ENCODE peak calls at places on chromosome 6, in nine cellular contexts. Y is NB4, D is spleen, M is adrenal gland, J is tibial nerve, T is transverse colon, P is uterus, K is IMR-90, Z is breast epithelium. F is an unnamed sample.

GRCh38 chr6:125191916-125192609 is 38.5 kb downstream of the TPD52L1 start:
- DNase-seq in Y (peak; percentile 77), D (no peak), M (peak; percentile 68), J (peak; percentile 34), T (peak; percentile 69), P (peak; percentile 27), K (peak; percentile 88), Z (peak; percentile 56), F (no peak)

GRCh38 chr6:89430563-89430962 is 2.4 kb upstream of the ANKRD6 start:
- DNase-seq in Y (no peak), D (no peak), M (no peak), J (no peak), T (no peak), P (no peak), K (no peak), Z (no peak), F (no peak)

GRCh38 chr6:100461273-100461919 is 3.3 kb downstream of the SIM1 start:
- DNase-seq in Y (peak; percentile 53), D (no peak), M (no peak), J (no peak), T (no peak), P (no peak), K (no peak), Z (no peak), F (no peak)

GRCh38 chr6:99434702-99435530 is 9.8 kb upstream of the PNISR start:
- DNase-seq in Y (peak; percentile 39), D (no peak), M (no peak), J (no peak), T (no peak), P (no peak), K (peak; percentile 44), Z (no peak), F (no peak)

GRCh38 chr6:137161975-137162374 is 11.5 kb downstream of the IL22RA2 start:
- DNase-seq in Y (no peak), D (no peak), M (no peak), J (no peak), T (no peak), P (no peak), K (no peak), Z (no peak), F (no peak)

GRCh38 chr6:18978330-18979128 is 591.4 kb downstream of the RNF144B start:
- DNase-seq in Y (no peak), D (no peak), M (no peak), J (no peak), T (no peak), P (no peak), K (no peak), Z (no peak), F (no peak)

GRCh38 chr6:38580030-38580429 is 59.7 kb downstream of the BTBD9 start:
- DNase-seq in Y (no peak), D (no peak), M (no peak), J (no peak), T (no peak), P (no peak), K (no peak), Z (no peak), F (no peak)

GRCh38 chr6:150417899-150418824 is 49.4 kb downstream of the IYD start:
- DNase-seq in Y (peak; percentile 67), D (no peak), M (no peak), J (peak; percentile 59), T (peak; percentile 27), P (no peak), K (peak; percentile 84), Z (no peak), F (no peak)

GRCh38 chr6:73969982-73970960 is 274.3 kb downstream of the CD109 start:
- DNase-seq in Y (peak; percentile 51), D (no peak), M (no peak), J (peak; percentile 27), T (no peak), P (no peak), K (peak; percentile 67), Z (no peak), F (no peak)

GRCh38 chr6:34154668-34155447 is 9.0 kb upstream of the GRM4 start:
- DNase-seq in Y (peak; percentile 72), D (peak; percentile 85), M (peak; percentile 58), J (peak; percentile 19), T (peak; percentile 53), P (peak; percentile 60), K (peak; percentile 26), Z (no peak), F (peak; percentile 89)

GRCh38 chr6:81997091-81997926 is 244.8 kb upstream of the TENT5A start:
- DNase-seq in Y (peak; percentile 34), D (no peak), M (no peak), J (no peak), T (no peak), P (no peak), K (peak; percentile 88), Z (no peak), F (no peak)

GRCh38 chr6:163892814-163893561 is 478.5 kb downstream of the QKI start:
- DNase-seq in Y (no peak), D (no peak), M (no peak), J (no peak), T (no peak), P (no peak), K (no peak), Z (no peak), F (no peak)
- TF ChIP-seq CTCF in Y (no peak), D (no peak), M (no peak), J (no peak), T (no peak), P (no peak), K (no peak), Z (no peak), F (no peak)

DNA sequence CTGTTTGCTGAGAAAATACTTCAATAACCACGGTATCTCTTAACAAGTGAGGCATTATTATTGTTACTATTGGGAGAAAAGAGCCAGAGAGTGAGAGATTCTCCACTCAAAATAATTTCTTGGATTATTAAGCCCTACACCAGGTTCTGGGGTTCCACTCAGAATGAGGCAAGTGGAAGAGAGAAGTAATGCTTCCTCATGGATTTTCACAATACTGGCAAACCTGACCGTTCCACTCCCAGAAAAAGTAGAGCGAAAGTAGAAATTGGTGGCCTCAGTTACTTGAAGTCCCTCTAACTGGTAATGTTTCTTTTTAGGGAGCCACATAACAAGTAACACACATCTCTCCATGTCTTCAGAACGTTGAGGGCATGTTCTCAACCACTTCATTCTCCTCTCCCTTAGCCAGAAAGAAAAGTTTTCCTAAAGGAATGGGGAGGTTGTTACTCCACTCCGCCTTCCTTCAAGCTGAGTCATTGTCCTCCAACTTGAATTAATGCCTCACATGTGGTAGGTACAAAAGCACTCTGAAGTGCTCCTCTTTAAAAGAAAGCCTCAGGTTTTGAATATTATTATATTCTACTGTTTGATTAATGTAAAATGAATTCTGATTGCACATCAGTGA is 1.9 kb downstream of the BAG2 start:
- DNase-seq in Y (peak; percentile 51), D (no peak), M (no peak), J (peak; percentile 15), T (no peak), P (no peak), K (peak; percentile 84), Z (no peak), F (no peak)
- TF ChIP-seq POLR2A in Y (no peak), D (no peak), M (no peak), J (no peak), T (peak; percentile 27), P (peak; percentile 74), K (peak; percentile 60), Z (no peak), F (no peak)

GRCh38 chr6:32459781-32460424 is 20.2 kb downstream of the HLA-DRA start:
- DNase-seq in Y (no peak), D (peak; percentile 70), M (no peak), J (no peak), T (no peak), P (no peak), K (no peak), Z (no peak), F (no peak)

GRCh38 chr6:32462609-32463008 is 22.9 kb downstream of the HLA-DRA start:
- DNase-seq in Y (no peak), D (no peak), M (no peak), J (no peak), T (no peak), P (no peak), K (no peak), Z (no peak), F (no peak)

GRCh38 chr6:32461493-32461892 is 21.8 kb downstream of the HLA-DRA start:
- DNase-seq in Y (no peak), D (no peak), M (no peak), J (no peak), T (no peak), P (no peak), K (no peak), Z (no peak), F (no peak)

GRCh38 chr6:32457054-32457453 is 17.4 kb downstream of the HLA-DRA start:
- DNase-seq in Y (no peak), D (no peak), M (no peak), J (no peak), T (no peak), P (no peak), K (no peak), Z (no peak), F (no peak)

DNA sequence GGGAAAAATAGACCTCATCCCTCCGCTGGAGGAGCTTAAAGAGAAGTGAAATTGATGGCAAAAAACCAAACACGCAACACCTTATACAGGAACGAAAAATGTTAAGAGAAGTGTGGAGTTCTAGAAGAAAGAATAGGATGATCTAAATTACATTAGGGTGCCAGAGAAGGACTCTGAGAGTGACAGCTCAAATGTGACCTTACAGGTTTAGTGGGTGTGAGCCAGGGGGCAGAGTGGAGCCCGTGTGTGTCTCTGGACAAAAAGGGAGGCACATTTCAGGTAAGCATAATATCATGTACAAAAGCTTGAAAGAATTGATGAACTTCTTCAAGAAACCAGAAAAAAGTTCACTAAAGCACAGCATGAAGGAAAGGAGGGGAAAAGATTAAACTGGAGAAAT is 20.8 kb downstream of the HLA-DRA start:
- DNase-seq in Y (no peak), D (no peak), M (no peak), J (no peak), T (no peak), P (no peak), K (no peak), Z (no peak), F (no peak)
- TF ChIP-seq CTCF in Y (no peak), D (no peak), M (no peak), J (no peak), T (no peak), P (no peak), K (no peak), Z (no peak), F (no peak)

DNA sequence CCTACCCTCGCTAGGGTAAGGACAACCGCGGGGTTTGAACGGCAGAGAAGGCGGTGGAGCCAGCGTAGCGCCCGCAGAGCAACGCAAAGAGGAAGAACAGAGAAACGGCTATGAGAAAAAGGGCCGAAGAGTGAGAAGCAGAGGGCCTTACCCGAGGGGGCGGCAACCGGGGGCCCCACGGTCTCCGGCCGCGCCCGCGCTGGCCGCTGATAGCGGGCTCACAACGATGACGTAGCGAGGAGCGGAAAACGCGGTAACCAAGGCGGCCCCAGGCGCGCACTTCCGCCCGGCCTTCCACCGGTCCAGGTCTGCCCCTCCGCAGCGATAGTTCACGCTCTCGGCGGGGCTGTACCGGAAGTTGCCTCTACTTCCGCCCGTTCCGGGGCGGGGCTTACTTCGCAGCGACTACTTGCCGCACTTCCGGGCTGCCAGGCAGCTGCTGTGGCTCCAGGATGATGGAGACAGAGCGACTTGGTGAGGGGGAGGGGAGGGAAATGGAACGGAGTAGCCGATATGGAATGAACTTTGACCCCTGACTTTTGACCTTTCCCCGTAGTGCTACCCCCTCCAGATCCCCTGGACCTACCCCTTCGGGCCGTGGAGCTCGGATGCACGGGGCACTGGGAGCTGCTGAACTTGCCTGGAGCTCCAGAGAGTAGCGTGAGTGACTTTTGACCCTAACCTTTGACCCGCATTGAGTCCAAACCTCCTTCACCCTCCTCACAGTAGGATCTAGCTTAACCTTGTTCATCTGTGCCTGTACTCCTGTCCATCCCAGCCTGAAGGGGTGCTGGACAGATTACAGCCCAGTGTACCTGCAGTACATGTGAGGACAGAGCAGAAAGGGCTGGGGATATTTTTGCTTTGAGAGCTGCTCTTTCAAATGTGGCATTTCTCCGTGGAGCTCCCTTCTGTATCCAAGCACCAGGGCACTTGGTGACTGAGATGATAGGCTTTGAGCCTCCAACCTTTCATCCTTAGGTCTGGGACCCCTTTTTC is at the start of the genes NELFE and SKIC2:
- DNase-seq in Y (peak; percentile 99), D (peak; percentile 99), M (peak; percentile 99), J (peak; percentile 94), T (peak; percentile 99), P (peak; percentile 99), K (peak; percentile 98), Z (peak; percentile 98), F (peak; percentile 96)
- TF ChIP-seq POLR2A in Y (peak; percentile 54), D (peak; percentile 37), M (peak; percentile 26), J (peak; percentile 43), T (peak; percentile 80), P (peak; percentile 38), K (peak; percentile 64), Z (peak; percentile 56), F (no peak)